ENCODE peak calls at places on chromosomes 11 and 22, in five cellular contexts. E is HCT116; K is GM04503; B is T-helper 17 cell; D is effector memory CD8-positive, alpha-beta T cell. S is an unnamed sample.

GRCh38 chr11:123590296-123590912 is 64.0 kb downstream of the SCN3B start:
- DNase-seq in E (peak), K (peak), B (no peak), D (no peak), S (peak)

GRCh38 chr11:129315781-129316579 is 59.7 kb upstream of the BARX2 start:
- DNase-seq in E (peak), K (no peak), B (no peak), D (no peak), S (no peak)

GRCh38 chr22:40055143-40055926 is 60.6 kb downstream of the FAM83F start:
- DNase-seq in E (no peak), K (no peak), B (no peak), D (peak), S (no peak)

GRCh38 chr22:30947821-30948454 is 20.6 kb downstream of the MORC2 start:
- DNase-seq in E (peak), K (peak), B (no peak), D (no peak), S (peak)

GRCh38 chr11:36775157-36775556 is 177.1 kb upstream of the RAG2 start:
- DNase-seq in E (no peak), K (no peak), B (no peak), D (no peak), S (no peak)

GRCh38 chr22:47616396-47617020 is 854.1 kb downstream of the TBC1D22A start:
- DNase-seq in E (no peak), K (no peak), B (no peak), D (no peak), S (no peak)

GRCh38 chr22:37752189-37753061 is 55.3 kb upstream of the GCAT start:
- DNase-seq in E (peak), K (peak), B (no peak), D (no peak), S (peak)

GRCh38 chr11:125932301-125932700 is 13.5 kb upstream of the VSIG10L2 start:
- DNase-seq in E (no peak), K (no peak), B (no peak), D (no peak), S (no peak)

GRCh38 chr22:40204331-40205116 is 26.8 kb downstream of the TNRC6B start:
- DNase-seq in E (no peak), K (peak), B (no peak), D (no peak), S (peak)

GRCh38 chr11:35717043-35717442 is 54.5 kb downstream of the TRIM44 start:
- DNase-seq in E (no peak), K (no peak), B (no peak), D (no peak), S (no peak)

S was measured in dermis microvascular lymphatic vessel endothelial cell.